ENCODE peak calls at places on chromosomes 4 and X, in seven cellular contexts. One of them, this sample, is unnamed.

GRCh38 chr4:127782025-127782274 is 172 bp upstream of the HSPA4L start:
- DNase-seq in fibroblast of the aortic adventitia: peak
- DNase-seq in mammary epithelial cell: peak
- DNase-seq in CD8-positive, alpha-beta memory T cell: no peak
- DNase-seq in ovary: no peak
- DNase-seq in mesenchymal stem cell: no peak
- DNase-seq in MM.1S: peak
- DNase-seq in this sample: peak

GRCh38 chr4:6021831-6022606 is 3.8 kb upstream of the C4orf50 start:
- DNase-seq in mesenchymal stem cell: no peak
- DNase-seq in mammary epithelial cell: no peak
- DNase-seq in fibroblast of the aortic adventitia: no peak
- DNase-seq in CD8-positive, alpha-beta memory T cell: no peak
- DNase-seq in ovary: no peak
- DNase-seq in MM.1S: peak
- DNase-seq in this sample: no peak

GRCh38 chr4:103207673-103208072 is 9.5 kb upstream of the CENPE start:
- DNase-seq in mesenchymal stem cell: no peak
- DNase-seq in MM.1S: no peak
- DNase-seq in CD8-positive, alpha-beta memory T cell: no peak
- DNase-seq in mammary epithelial cell: peak
- DNase-seq in fibroblast of the aortic adventitia: no peak
- DNase-seq in ovary: no peak
- DNase-seq in this sample: peak

GRCh38 chr4:125365731-125366130 is 51.0 kb downstream of the FAT4 start:
- DNase-seq in mammary epithelial cell: no peak
- DNase-seq in ovary: no peak
- DNase-seq in fibroblast of the aortic adventitia: no peak
- DNase-seq in MM.1S: no peak
- DNase-seq in mesenchymal stem cell: no peak
- DNase-seq in CD8-positive, alpha-beta memory T cell: no peak
- DNase-seq in this sample: no peak

GRCh38 chr4:173001571-173001970 is 167.0 kb upstream of the GALNT7 start:
- DNase-seq in ovary: no peak
- DNase-seq in MM.1S: no peak
- DNase-seq in CD8-positive, alpha-beta memory T cell: no peak
- DNase-seq in fibroblast of the aortic adventitia: peak
- DNase-seq in mesenchymal stem cell: peak
- DNase-seq in mammary epithelial cell: peak
- DNase-seq in this sample: no peak

GRCh38 chr4:113436360-113436759 is 325.2 kb downstream of the CAMK2D start:
- DNase-seq in ovary: peak
- DNase-seq in fibroblast of the aortic adventitia: peak
- DNase-seq in mesenchymal stem cell: peak
- DNase-seq in CD8-positive, alpha-beta memory T cell: no peak
- DNase-seq in MM.1S: no peak
- DNase-seq in mammary epithelial cell: peak
- DNase-seq in this sample: no peak

GRCh38 chr4:109675181-109675580 is 28.1 kb downstream of the CASP6 start:
- DNase-seq in CD8-positive, alpha-beta memory T cell: no peak
- DNase-seq in fibroblast of the aortic adventitia: no peak
- DNase-seq in ovary: no peak
- DNase-seq in mesenchymal stem cell: no peak
- DNase-seq in mammary epithelial cell: no peak
- DNase-seq in MM.1S: no peak
- DNase-seq in this sample: no peak

GRCh38 chrX:5829060-5829459 is 399.6 kb downstream of the NLGN4X start:
- DNase-seq in MM.1S: no peak
- DNase-seq in CD8-positive, alpha-beta memory T cell: no peak
- DNase-seq in mammary epithelial cell: peak
- DNase-seq in ovary: no peak
- DNase-seq in mesenchymal stem cell: no peak
- DNase-seq in fibroblast of the aortic adventitia: no peak
- DNase-seq in this sample: no peak

GRCh38 chrX:47093248-47093647 is 15.0 kb downstream of the RGN start:
- DNase-seq in mesenchymal stem cell: peak
- DNase-seq in ovary: no peak
- DNase-seq in MM.1S: peak
- DNase-seq in fibroblast of the aortic adventitia: peak
- DNase-seq in mammary epithelial cell: peak
- DNase-seq in CD8-positive, alpha-beta memory T cell: no peak
- DNase-seq in this sample: no peak

GRCh38 chr4:115883251-115883650 is 769.8 kb upstream of the NDST4 start:
- DNase-seq in fibroblast of the aortic adventitia: no peak
- DNase-seq in CD8-positive, alpha-beta memory T cell: no peak
- DNase-seq in mammary epithelial cell: no peak
- DNase-seq in MM.1S: no peak
- DNase-seq in mesenchymal stem cell: no peak
- DNase-seq in ovary: no peak
- DNase-seq in this sample: no peak

DNA sequence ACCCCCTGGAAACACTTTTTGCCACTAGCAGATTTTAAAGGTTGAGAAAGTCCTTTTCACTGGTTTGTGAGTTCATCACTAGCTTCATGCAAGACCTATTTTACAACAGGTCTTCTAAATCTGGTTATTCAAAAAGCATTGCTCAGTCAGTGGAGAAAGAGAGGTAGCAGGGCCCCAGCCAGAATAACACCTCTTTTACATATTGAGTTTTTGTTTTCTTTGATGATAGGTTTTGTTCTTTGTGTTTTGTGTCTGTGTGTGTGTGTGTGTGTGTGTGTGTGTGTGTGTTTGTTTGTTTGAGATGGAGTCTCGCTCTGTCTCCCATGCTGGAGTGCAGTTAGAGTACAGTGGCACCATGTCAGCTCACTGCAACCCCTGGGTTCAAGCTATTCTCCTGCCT is 2.7 kb upstream of the VEGFC start:
- DNase-seq in ovary: no peak
- DNase-seq in fibroblast of the aortic adventitia: no peak
- DNase-seq in mammary epithelial cell: no peak
- DNase-seq in mesenchymal stem cell: no peak
- DNase-seq in CD8-positive, alpha-beta memory T cell: no peak
- DNase-seq in MM.1S: no peak
- DNase-seq in this sample: no peak
- H3K4me3 ChIP-seq in ovary: no peak
- H3K4me3 ChIP-seq in fibroblast of the aortic adventitia: no peak
- H3K4me3 ChIP-seq in mammary epithelial cell: no peak
- H3K4me3 ChIP-seq in mesenchymal stem cell: no peak
- H3K4me3 ChIP-seq in CD8-positive, alpha-beta memory T cell: no peak
- H3K4me3 ChIP-seq in MM.1S: no peak
- H3K4me3 ChIP-seq in this sample: no peak

GRCh38 chr4:150581611-150582010 is 340 bp upstream of the MAB21L2 start:
- DNase-seq in MM.1S: no peak
- DNase-seq in mammary epithelial cell: no peak
- DNase-seq in CD8-positive, alpha-beta memory T cell: no peak
- DNase-seq in mesenchymal stem cell: peak
- DNase-seq in ovary: no peak
- DNase-seq in fibroblast of the aortic adventitia: peak
- DNase-seq in this sample: no peak
- H3K4me3 ChIP-seq in MM.1S: no peak
- H3K4me3 ChIP-seq in mammary epithelial cell: no peak
- H3K4me3 ChIP-seq in CD8-positive, alpha-beta memory T cell: no peak
- H3K4me3 ChIP-seq in mesenchymal stem cell: no peak
- H3K4me3 ChIP-seq in ovary: no peak
- H3K4me3 ChIP-seq in fibroblast of the aortic adventitia: no peak
- H3K4me3 ChIP-seq in this sample: no peak

DNA sequence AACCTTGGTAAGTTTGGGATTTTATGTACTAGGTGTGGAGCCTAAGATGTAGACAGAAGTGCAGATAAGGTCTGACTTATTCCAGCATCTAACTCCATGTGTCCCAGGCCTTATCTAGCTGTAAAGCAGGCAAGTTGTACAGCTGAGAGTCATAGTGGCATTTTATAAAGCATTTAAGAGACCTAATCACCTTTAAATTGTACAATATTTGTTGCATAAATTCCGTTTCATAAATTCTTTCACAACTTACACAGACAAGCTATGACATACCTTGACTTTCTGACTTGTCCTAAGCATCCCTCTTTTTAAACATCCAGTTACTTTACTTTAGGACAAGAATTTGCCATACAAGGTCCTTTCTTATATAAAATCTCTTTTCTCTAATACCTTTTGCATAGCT is 11.0 kb downstream of the SYAP1 start:
- DNase-seq in mammary epithelial cell: no peak
- DNase-seq in fibroblast of the aortic adventitia: no peak
- DNase-seq in ovary: no peak
- DNase-seq in MM.1S: no peak
- DNase-seq in mesenchymal stem cell: no peak
- DNase-seq in CD8-positive, alpha-beta memory T cell: no peak
- DNase-seq in this sample: no peak
- H3K4me3 ChIP-seq in mammary epithelial cell: no peak
- H3K4me3 ChIP-seq in fibroblast of the aortic adventitia: no peak
- H3K4me3 ChIP-seq in ovary: no peak
- H3K4me3 ChIP-seq in MM.1S: no peak
- H3K4me3 ChIP-seq in mesenchymal stem cell: no peak
- H3K4me3 ChIP-seq in CD8-positive, alpha-beta memory T cell: no peak
- H3K4me3 ChIP-seq in this sample: no peak

DNA sequence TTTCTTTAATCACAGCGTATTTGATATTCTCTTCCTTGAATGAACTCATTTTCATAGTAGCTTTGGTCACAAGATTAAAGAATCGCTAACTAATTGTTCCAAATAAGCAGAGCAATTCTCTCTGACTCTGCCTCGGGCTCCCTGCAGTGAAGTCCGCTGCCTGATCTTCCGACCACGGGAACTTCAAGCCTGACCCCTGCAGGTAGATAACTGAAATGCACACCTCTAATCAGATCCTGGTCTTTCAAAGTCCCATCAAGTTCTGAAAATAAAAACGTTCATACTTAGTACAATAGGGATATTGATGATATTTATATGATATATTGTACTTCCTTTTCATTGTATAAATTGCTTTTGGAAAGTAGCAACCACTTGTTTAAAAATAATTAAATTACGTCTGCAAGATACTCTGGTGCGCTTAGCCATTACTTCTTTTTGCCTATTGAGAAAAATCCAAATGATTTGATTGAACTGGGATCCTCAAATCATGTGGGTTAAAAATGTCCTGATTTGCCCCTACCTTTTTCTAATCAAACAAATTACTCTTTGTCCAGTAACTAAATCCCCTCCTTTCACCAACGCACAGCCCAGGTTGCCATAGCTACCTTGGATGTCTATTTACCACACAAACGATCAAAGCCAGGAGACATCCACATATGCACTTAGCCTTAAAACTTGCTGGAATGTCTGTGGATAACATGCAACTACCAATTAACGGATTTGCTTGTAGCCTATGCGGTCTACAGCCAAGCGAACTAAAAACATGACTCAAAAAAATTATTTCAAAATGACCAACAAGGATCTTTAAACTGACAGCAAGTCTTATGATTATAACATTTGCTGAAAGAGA is 4.2 kb downstream of the MID1 start:
- DNase-seq in fibroblast of the aortic adventitia: peak
- DNase-seq in mesenchymal stem cell: peak
- DNase-seq in MM.1S: no peak
- DNase-seq in mammary epithelial cell: no peak
- DNase-seq in CD8-positive, alpha-beta memory T cell: no peak
- DNase-seq in ovary: peak
- DNase-seq in this sample: peak
- H3K4me3 ChIP-seq in fibroblast of the aortic adventitia: peak
- H3K4me3 ChIP-seq in mesenchymal stem cell: peak
- H3K4me3 ChIP-seq in MM.1S: no peak
- H3K4me3 ChIP-seq in mammary epithelial cell: no peak
- H3K4me3 ChIP-seq in CD8-positive, alpha-beta memory T cell: no peak
- H3K4me3 ChIP-seq in ovary: no peak
- H3K4me3 ChIP-seq in this sample: no peak